ENCODE peak calls at places on chromosomes 13 and 19, in eight cellular contexts. I is endodermal cell; F is A549; Y is CD8-positive, alpha-beta T cell; D is kidney; K is pancreas; T is fibroblast of lung; M is left lung. W is an unnamed sample.

GRCh38 chr13:35857769-35858168 is 273.4 kb downstream of the DCLK1 start:
- DNase-seq in I (peak; percentile 87), F (no peak), Y (no peak), D (no peak), K (no peak), T (no peak), M (no peak), W (no peak)

GRCh38 chr19:38664503-38665211 is 17.2 kb downstream of the ACTN4 start:
- DNase-seq in I (peak; percentile 74), F (no peak), Y (no peak), D (peak; percentile 62), K (no peak), T (no peak), M (no peak), W (no peak)

GRCh38 chr13:56299650-56300049 is 841.1 kb upstream of the PRR20A start:
- DNase-seq in I (no peak), F (no peak), Y (no peak), D (no peak), K (no peak), T (no peak), M (no peak), W (no peak)

GRCh38 chr13:41506312-41506711 is 49.0 kb downstream of the RGCC start:
- DNase-seq in I (no peak), F (no peak), Y (no peak), D (no peak), K (no peak), T (peak; percentile 52), M (no peak), W (no peak)

GRCh38 chr19:1063909-1064660 is 2.9 kb upstream of the ARHGAP45 start:
- DNase-seq in I (peak; percentile 77), F (no peak), Y (no peak), D (peak; percentile 70), K (no peak), T (no peak), M (no peak), W (no peak)

GRCh38 chr13:110382229-110382628 is 75.1 kb downstream of the COL4A2 start:
- DNase-seq in I (no peak), F (no peak), Y (no peak), D (no peak), K (no peak), T (peak; percentile 40), M (no peak), W (peak; percentile 36)

GRCh38 chr13:59982631-59983382 is 180.9 kb downstream of the DIAPH3 start:
- DNase-seq in I (no peak), F (no peak), Y (no peak), D (no peak), K (no peak), T (peak; percentile 45), M (no peak), W (no peak)

GRCh38 chr13:98368019-98368418 is 190.9 kb upstream of the RNF113B start:
- DNase-seq in I (no peak), F (no peak), Y (no peak), D (no peak), K (no peak), T (peak; percentile 65), M (no peak), W (no peak)

GRCh38 chr13:26468203-26468602 is 89.3 kb upstream of the WASF3 start:
- DNase-seq in I (peak; percentile 27), F (no peak), Y (no peak), D (no peak), K (no peak), T (no peak), M (no peak), W (no peak)

GRCh38 chr19:47330466-47330869 is 1.5 kb upstream of the C5AR2 start:
- DNase-seq in I (no peak), F (no peak), Y (no peak), D (no peak), K (no peak), T (peak; percentile 57), M (no peak), W (no peak)

GRCh38 chr19:44653343-44653742 is 9.6 kb downstream of the PVR start:
- DNase-seq in I (no peak), F (no peak), Y (no peak), D (no peak), K (no peak), T (no peak), M (no peak), W (no peak)

GRCh38 chr19:289651-290538 is 1.3 kb downstream of the PLPP2 start:
- DNase-seq in I (peak; percentile 94), F (peak; percentile 83), Y (no peak), D (peak; percentile 88), K (peak; percentile 44), T (no peak), M (peak; percentile 82), W (no peak)

GRCh38 chr13:109707044-109707794 is 79.2 kb downstream of the IRS2 start:
- DNase-seq in I (no peak), F (no peak), Y (no peak), D (no peak), K (no peak), T (peak; percentile 34), M (no peak), W (peak; percentile 54)

GRCh38 chr19:16886305-16886880 is 2.4 kb upstream of the F2RL3 start:
- DNase-seq in I (no peak), F (no peak), Y (no peak), D (no peak), K (no peak), T (peak; percentile 87), M (peak; percentile 84), W (no peak)

GRCh38 chr13:51781246-51782022 is 22.5 kb downstream of the DHRS12 start:
- DNase-seq in I (peak; percentile 79), F (no peak), Y (no peak), D (no peak), K (peak; percentile 51), T (no peak), M (no peak), W (peak; percentile 51)

GRCh38 chr13:95893861-95894260 is 159.3 kb downstream of the UGGT2 start:
- DNase-seq in I (no peak), F (no peak), Y (no peak), D (no peak), K (no peak), T (no peak), M (no peak), W (no peak)

GRCh38 chr13:86174632-86175031 is 375.4 kb upstream of the SLITRK6 start:
- DNase-seq in I (no peak), F (no peak), Y (no peak), D (no peak), K (no peak), T (peak; percentile 22), M (no peak), W (no peak)

GRCh38 chr19:33490041-33490451 is 31.5 kb downstream of the PEPD start:
- DNase-seq in I (no peak), F (no peak), Y (no peak), D (peak; percentile 58), K (no peak), T (no peak), M (peak; percentile 75), W (no peak)

GRCh38 chr19:4638330-4638729 is 986 bp upstream of the TNFAIP8L1 start:
- DNase-seq in I (no peak), F (no peak), Y (peak; percentile 55), D (peak; percentile 82), K (no peak), T (no peak), M (no peak), W (no peak)

GRCh38 chr13:69769637-69770036 is 338.0 kb upstream of the ATXN8OS start:
- DNase-seq in I (no peak), F (no peak), Y (no peak), D (no peak), K (no peak), T (no peak), M (no peak), W (no peak)

GRCh38 chr19:29524201-29524911 is 1.4 kb upstream of the VSTM2B start:
- DNase-seq in I (peak; percentile 78), F (no peak), Y (no peak), D (peak; percentile 25), K (no peak), T (no peak), M (no peak), W (no peak)

GRCh38 chr19:55118401-55118991 is 1.1 kb upstream of the PPP1R12C start:
- DNase-seq in I (peak; percentile 94), F (no peak), Y (no peak), D (no peak), K (peak; percentile 71), T (peak; percentile 54), M (no peak), W (no peak)

GRCh38 chr19:5718032-5718578 is 1.8 kb downstream of the LONP1 start:
- DNase-seq in I (no peak), F (no peak), Y (no peak), D (peak; percentile 43), K (no peak), T (peak; percentile 52), M (peak; percentile 60), W (no peak)
- H3K9me3 ChIP-seq in I (no peaks in the 10 kb centered on the region), F (no peaks in the 10 kb centered on the region), Y (no peaks in the 10 kb centered on the region), D (no peaks in the 10 kb centered on the region), K (no peaks in the 10 kb centered on the region), T (no peaks in the 10 kb centered on the region), M (no peaks in the 10 kb centered on the region), W (no peaks in the 10 kb centered on the region)

DNA sequence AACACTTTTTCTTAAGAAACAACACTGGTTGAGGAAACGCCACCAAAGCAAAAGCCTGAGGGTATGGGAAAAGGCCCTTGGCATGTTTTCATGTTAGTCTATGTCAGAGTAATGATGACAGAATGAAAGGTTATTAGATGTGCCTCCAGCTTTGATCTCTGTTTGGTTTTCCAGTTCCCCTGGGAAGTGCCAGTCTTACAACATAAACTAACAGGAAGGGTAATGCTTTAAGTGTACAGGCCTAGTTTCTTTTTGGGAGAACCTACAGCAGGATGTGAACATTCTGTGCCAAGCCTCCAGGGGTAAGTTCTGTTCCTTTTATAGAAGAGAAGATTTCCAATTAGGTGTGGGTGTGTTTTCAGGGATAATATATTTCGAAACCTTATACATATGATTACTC is 121.7 kb downstream of the FNDC3A start:
- DNase-seq in I (no peak), F (no peak), Y (no peak), D (no peak), K (no peak), T (peak; percentile 89), M (no peak), W (peak; percentile 34)
- H3K27ac ChIP-seq in I (no peak overlapping the region), F (peak overlapping the region; percentile 61), Y (no peak overlapping the region), D (peak overlapping the region; percentile 18), K (peak overlapping the region; percentile 76), T (no peak overlapping the region), M (peak overlapping the region; percentile 63), W (peak overlapping the region; percentile 13)

GRCh38 chr13:113731192-113732175 is 27.5 kb upstream of the TMEM255B start:
- DNase-seq in I (no peak), F (no peak), Y (no peak), D (peak; percentile 61), K (no peak), T (no peak), M (peak; percentile 64), W (no peak)
- H3K9me3 ChIP-seq in I (no peaks in the 10 kb centered on the region), F (peaks cover 6% of the 10 kb centered on the region), Y (no peaks in the 10 kb centered on the region), D (no peaks in the 10 kb centered on the region), K (no peaks in the 10 kb centered on the region), T (peaks cover 1% of the 10 kb centered on the region), M (peaks cover 6% of the 10 kb centered on the region), W (no peaks in the 10 kb centered on the region)

DNA sequence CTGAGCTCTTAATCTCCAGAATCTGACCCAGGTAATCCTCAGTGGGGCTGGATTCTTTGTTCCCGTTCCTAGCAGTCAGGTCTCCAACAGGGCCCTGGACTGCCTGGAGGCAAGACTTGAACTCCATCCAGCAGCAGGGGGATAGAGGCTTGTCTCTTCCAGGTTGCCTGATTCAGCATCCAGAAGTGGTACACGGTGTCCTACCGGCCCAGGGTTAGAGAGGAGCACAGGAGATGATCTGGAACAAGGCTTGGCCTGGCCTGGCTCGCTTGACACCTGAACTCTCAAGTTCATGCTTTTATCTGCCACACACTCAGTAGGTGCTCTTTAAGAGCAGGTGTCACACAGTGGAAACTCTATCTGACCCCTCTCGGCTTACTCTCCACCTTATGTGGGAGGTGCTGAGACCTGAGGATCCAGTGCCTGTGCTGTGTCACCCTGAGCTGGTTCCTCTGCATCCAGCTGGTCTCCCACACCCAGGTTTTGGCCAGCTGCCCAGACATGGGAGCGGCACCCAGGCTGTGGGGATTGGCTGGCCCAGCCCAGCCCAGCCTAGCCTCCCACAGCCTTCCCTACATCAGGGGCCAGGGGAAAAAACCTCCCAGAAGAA is at the start of gene CYP4F3:
- DNase-seq in I (no peak), F (peak; percentile 72), Y (no peak), D (peak; percentile 88), K (peak; percentile 65), T (no peak), M (peak; percentile 89), W (peak; percentile 64)
- H3K27ac ChIP-seq in I (no peak within 1 kb of the TSS), F (peak within 1 kb of the TSS; percentile 96), Y (no peak within 1 kb of the TSS), D (peak within 1 kb of the TSS; percentile 90), K (peak within 1 kb of the TSS; percentile 10), T (no peak within 1 kb of the TSS), M (peak within 1 kb of the TSS; percentile 78), W (no peak within 1 kb of the TSS)